ENCODE peak calls at places on chromosomes 13 and 19, in four cellular contexts. One of them, this sample, is unnamed.

GRCh38 chr19:4556574-4557185 is 2.8 kb downstream of the SEMA6B start:
- DNase-seq in WTC11: peak
- DNase-seq in GM12878: no peak
- DNase-seq in HepG2: no peak
- DNase-seq in this sample: peak

GRCh38 chr13:67048793-67049150 is 181.4 kb downstream of the PCDH9 start:
- DNase-seq in WTC11: no peak
- DNase-seq in GM12878: no peak
- DNase-seq in HepG2: no peak
- DNase-seq in this sample: no peak

GRCh38 chr13:22271963-22272362 is 601.1 kb downstream of the FGF9 start:
- DNase-seq in WTC11: no peak
- DNase-seq in GM12878: no peak
- DNase-seq in HepG2: no peak
- DNase-seq in this sample: no peak

GRCh38 chr19:7705387-7706187 is 3.7 kb upstream of the FCER2 start:
- DNase-seq in WTC11: no peak
- DNase-seq in GM12878: peak
- DNase-seq in HepG2: no peak
- DNase-seq in this sample: no peak

GRCh38 chr13:98144501-98145350 is 1.8 kb downstream of the FARP1 start:
- DNase-seq in WTC11: peak
- DNase-seq in GM12878: no peak
- DNase-seq in HepG2: peak
- DNase-seq in this sample: no peak

GRCh38 chr13:45063261-45063870 is 56.9 kb upstream of the GTF2F2 start:
- DNase-seq in WTC11: no peak
- DNase-seq in GM12878: no peak
- DNase-seq in HepG2: no peak
- DNase-seq in this sample: no peak

GRCh38 chr13:107466326-107466725 is 749.0 kb downstream of the LIG4 start:
- DNase-seq in WTC11: no peak
- DNase-seq in GM12878: no peak
- DNase-seq in HepG2: no peak
- DNase-seq in this sample: no peak

GRCh38 chr13:44347905-44348304 is 25.7 kb upstream of the SERP2 start:
- DNase-seq in WTC11: no peak
- DNase-seq in GM12878: no peak
- DNase-seq in HepG2: peak
- DNase-seq in this sample: no peak

GRCh38 chr19:11541238-11541637 is 2.6 kb downstream of the CNN1 start:
- DNase-seq in WTC11: no peak
- DNase-seq in GM12878: no peak
- DNase-seq in HepG2: no peak
- DNase-seq in this sample: no peak

GRCh38 chr13:78593652-78594494 is 9.5 kb downstream of the POU4F1 start:
- DNase-seq in WTC11: peak
- DNase-seq in GM12878: no peak
- DNase-seq in HepG2: no peak
- DNase-seq in this sample: no peak

GRCh38 chr19:46373573-46374359 is 26.9 kb downstream of the PPP5C start:
- DNase-seq in WTC11: peak
- DNase-seq in GM12878: no peak
- DNase-seq in HepG2: no peak
- DNase-seq in this sample: no peak

GRCh38 chr19:41569481-41570150 is 6.3 kb upstream of the CEACAM21 start:
- DNase-seq in WTC11: no peak
- DNase-seq in GM12878: no peak
- DNase-seq in HepG2: no peak
- DNase-seq in this sample: no peak

GRCh38 chr19:53962887-53963435 is at the start of gene CACNG8:
- DNase-seq in WTC11: no peak
- DNase-seq in GM12878: no peak
- DNase-seq in HepG2: no peak
- DNase-seq in this sample: peak

GRCh38 chr19:5563008-5563431 is 4.7 kb downstream of the TINCR start:
- DNase-seq in WTC11: peak
- DNase-seq in GM12878: no peak
- DNase-seq in HepG2: no peak
- DNase-seq in this sample: no peak

GRCh38 chr13:106586764-106587163 is 18.8 kb upstream of the ARGLU1 start:
- DNase-seq in WTC11: no peak
- DNase-seq in GM12878: no peak
- DNase-seq in HepG2: no peak
- DNase-seq in this sample: no peak

DNA sequence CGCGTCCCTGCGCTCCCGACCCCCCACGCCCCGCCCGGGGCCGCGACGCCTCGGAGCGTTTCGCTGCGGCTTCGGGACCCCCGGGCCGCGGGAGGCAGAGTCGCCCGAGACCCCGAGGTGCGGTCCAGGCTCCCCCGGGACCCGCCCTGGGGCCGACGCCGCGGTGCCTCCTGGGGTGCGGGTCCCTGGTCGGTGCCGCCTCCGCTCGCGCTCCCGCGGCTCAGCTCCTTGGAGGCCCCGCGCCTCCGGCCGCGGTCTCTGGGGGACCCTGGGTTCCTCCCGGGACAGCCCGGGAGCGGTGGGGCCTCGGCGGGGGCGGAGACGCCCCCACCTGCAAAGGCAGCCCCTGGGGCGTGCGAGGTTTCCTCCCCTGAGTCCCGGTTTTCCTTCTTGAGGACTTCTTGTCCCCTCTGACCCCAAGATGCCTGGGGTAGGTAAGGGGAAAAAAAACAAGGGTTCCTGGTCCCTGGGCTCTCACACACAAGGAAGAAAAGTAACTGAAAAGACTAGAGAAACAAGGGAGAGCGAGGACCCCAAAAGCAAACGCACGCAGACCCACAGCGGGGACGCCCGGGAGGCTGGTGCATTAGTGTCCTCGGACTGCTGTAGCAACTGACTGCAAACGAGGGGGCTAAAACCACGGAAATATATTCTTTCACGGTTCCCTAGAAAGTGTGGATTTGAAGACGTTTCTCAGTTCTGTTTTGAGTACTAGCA is 741 bp downstream of the ZNF555 start:
- DNase-seq in WTC11: no peak
- DNase-seq in GM12878: no peak
- DNase-seq in HepG2: no peak
- DNase-seq in this sample: peak
- TF ChIP-seq TCF7 in WTC11: no peak
- TF ChIP-seq TCF7 in GM12878: no peak
- TF ChIP-seq TCF7 in HepG2: no peak
- TF ChIP-seq TCF7 in this sample: no peak

DNA sequence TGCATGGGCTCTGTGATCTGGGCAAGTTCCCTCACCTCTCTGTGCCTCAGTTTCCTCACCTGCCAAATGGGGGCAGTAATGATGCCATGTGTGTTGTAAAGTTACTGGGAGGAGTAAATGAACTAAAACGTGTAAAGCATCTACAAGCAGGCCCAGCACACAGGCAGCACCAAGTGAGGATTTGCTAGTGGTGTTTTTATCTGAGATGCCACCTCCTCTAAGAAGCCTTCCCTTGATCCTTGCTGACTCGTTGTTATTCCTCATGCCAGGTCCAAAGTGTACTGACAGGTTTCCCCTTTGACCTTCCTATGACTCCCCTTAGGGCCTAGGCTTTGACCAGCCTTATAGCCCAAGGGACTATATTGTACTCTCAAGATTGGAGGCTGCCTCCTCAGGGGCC is 1.5 kb upstream of the UQCRFS1 start:
- DNase-seq in WTC11: no peak
- DNase-seq in GM12878: no peak
- DNase-seq in HepG2: no peak
- DNase-seq in this sample: no peak
- TF ChIP-seq TCF7 in WTC11: no peak
- TF ChIP-seq TCF7 in GM12878: no peak
- TF ChIP-seq TCF7 in HepG2: no peak
- TF ChIP-seq TCF7 in this sample: no peak

GRCh38 chr19:35738887-35739229 is 3.4 kb downstream of the IGFLR1 start:
- DNase-seq in WTC11: no peak
- DNase-seq in GM12878: no peak
- DNase-seq in HepG2: no peak
- DNase-seq in this sample: no peak

GRCh38 chr19:35738021-35738886 is 4.0 kb downstream of the IGFLR1 start:
- DNase-seq in WTC11: no peak
- DNase-seq in GM12878: no peak
- DNase-seq in HepG2: no peak
- DNase-seq in this sample: no peak

GRCh38 chr19:35739275-35740107 is 2.8 kb downstream of the IGFLR1 start:
- DNase-seq in WTC11: no peak
- DNase-seq in GM12878: no peak
- DNase-seq in HepG2: no peak
- DNase-seq in this sample: no peak

GRCh38 chr19:35734889-35735288 is 7.4 kb downstream of the IGFLR1 start:
- DNase-seq in WTC11: no peak
- DNase-seq in GM12878: no peak
- DNase-seq in HepG2: no peak
- DNase-seq in this sample: no peak

DNA sequence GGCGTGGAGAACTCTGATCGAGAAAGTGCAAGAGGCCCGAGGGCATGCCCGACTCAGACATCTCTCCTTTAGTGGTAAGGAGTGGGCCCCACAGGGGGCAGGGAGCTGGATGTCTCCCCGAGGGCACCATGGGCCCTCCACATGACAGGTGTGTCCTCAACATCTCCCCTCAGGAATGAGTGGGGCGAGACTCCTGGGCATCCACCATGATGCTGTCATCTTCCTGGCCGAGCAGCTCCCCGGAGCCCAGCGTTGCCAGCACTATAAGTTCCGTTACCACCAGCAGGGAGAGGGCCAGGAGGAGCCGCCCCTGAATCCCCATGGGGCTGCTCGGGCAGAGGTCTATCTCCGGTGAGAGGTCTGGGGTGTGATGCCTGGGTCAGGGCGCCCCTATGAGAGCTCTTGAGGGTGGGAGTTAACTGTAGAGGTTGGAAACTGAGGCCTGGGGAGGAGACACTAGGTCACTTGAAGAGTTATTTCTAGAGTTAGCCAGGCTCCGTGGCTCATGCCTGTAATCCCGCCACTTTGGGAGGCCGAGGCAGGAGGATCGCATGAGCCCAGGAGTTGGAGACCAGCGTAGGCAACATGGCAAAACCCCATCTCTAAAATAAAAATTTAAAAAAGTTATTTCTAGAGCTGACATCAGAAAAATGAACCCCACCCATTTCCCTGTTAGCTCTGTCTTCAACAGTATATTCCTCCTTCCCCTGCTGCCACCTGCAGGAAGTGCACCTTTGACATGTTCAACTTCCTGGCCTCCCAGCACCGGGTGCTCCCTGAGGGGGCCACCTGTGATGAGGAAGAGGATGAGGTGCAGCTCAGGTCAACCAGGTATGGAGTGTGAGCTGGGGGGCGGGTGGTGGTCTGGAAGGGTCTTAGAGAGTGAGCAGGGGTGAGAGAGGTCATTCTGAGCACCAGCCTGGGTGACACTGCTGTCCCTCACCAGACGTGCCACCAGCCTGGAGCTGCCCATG is 5.1 kb downstream of the IGFLR1 start:
- DNase-seq in WTC11: no peak
- DNase-seq in GM12878: no peak
- DNase-seq in HepG2: no peak
- DNase-seq in this sample: no peak
- TF ChIP-seq TCF7 in WTC11: no peak
- TF ChIP-seq TCF7 in GM12878: no peak
- TF ChIP-seq TCF7 in HepG2: no peak
- TF ChIP-seq TCF7 in this sample: no peak

GRCh38 chr19:2345076-2345475 is 15.0 kb upstream of the TMPRSS9 start:
- DNase-seq in WTC11: no peak
- DNase-seq in GM12878: no peak
- DNase-seq in HepG2: no peak
- DNase-seq in this sample: no peak
- TF ChIP-seq TCF7 in WTC11: no peak
- TF ChIP-seq TCF7 in GM12878: no peak
- TF ChIP-seq TCF7 in HepG2: no peak
- TF ChIP-seq TCF7 in this sample: no peak

GRCh38 chr19:55118401-55118991 is 1.1 kb upstream of the PPP1R12C start:
- DNase-seq in WTC11: peak
- DNase-seq in GM12878: no peak
- DNase-seq in HepG2: no peak
- DNase-seq in this sample: peak
- TF ChIP-seq TCF7 in WTC11: no peak
- TF ChIP-seq TCF7 in GM12878: no peak
- TF ChIP-seq TCF7 in HepG2: no peak
- TF ChIP-seq TCF7 in this sample: no peak